ENCODE peak calls at places on chromosomes 2 and 18, in nine cellular contexts. W, T, A, K, J, U, Q, O and I are unnamed samples.

GRCh38 chr18:34620258-34620861 is 89.7 kb upstream of the DTNA start:
- DNase-seq in J (no peak), U (no peak), T (no peak), A (no peak), W (no peak), Q (no peak), K (no peak), O (no peak), I (no peak)

GRCh38 chr2:71156531-71156930 is 26.1 kb downstream of the MPHOSPH10 start:
- DNase-seq in K (peak; percentile 52), U (peak; percentile 90), J (no peak), Q (no peak), A (peak; percentile 60), T (no peak), O (no peak), W (no peak), I (peak; percentile 26)

GRCh38 chr18:70373062-70373519 is 84.2 kb downstream of the SOCS6 start:
- DNase-seq in Q (no peak), W (no peak), U (no peak), O (no peak), K (peak; percentile 96), A (no peak), T (no peak), J (no peak), I (no peak)

GRCh38 chr2:210224660-210225460 is at the start of gene ACADL:
- DNase-seq in U (peak; percentile 67), A (peak; percentile 64), K (peak; percentile 62), W (no peak), Q (no peak), O (peak; percentile 39), T (no peak), J (peak; percentile 4), I (peak; percentile 78)

GRCh38 chr2:237472187-237472712 is 14.8 kb upstream of the MLPH start:
- DNase-seq in J (no peak), T (no peak), Q (no peak), O (no peak), U (no peak), A (no peak), W (no peak), K (no peak), I (no peak)

GRCh38 chr2:60552096-60552850 is 1.2 kb downstream of the BCL11A start:
- DNase-seq in T (no peak), Q (no peak), K (peak; percentile 62), U (peak; percentile 35), W (no peak), J (no peak), O (no peak), A (peak; percentile 66), I (peak; percentile 69)

GRCh38 chr18:32378705-32379104 is 92.0 kb downstream of the GAREM1 start:
- DNase-seq in U (peak; percentile 80), K (peak; percentile 43), T (peak; percentile 93), J (no peak), W (no peak), A (no peak), Q (no peak), O (no peak), I (no peak)

GRCh38 chr2:144140896-144141295 is 379.0 kb downstream of the ZEB2 start:
- DNase-seq in T (no peak), A (no peak), Q (no peak), J (no peak), O (no peak), U (no peak), K (no peak), W (no peak), I (no peak)

GRCh38 chr2:210954508-210954907 is 398.1 kb downstream of the CPS1 start:
- DNase-seq in A (no peak), W (no peak), U (no peak), J (no peak), Q (no peak), T (no peak), K (no peak), O (no peak), I (no peak)